ENCODE peak calls at places on chromosomes 11 and 22, in eight cellular contexts. One of them, this sample, is unnamed.

GRCh38 chr11:81987829-81988472 is 745.7 kb downstream of the FAM181B start:
- DNase-seq in pancreas: no peak
- DNase-seq in heart left ventricle: no peak
- DNase-seq in thoracic aorta: no peak
- DNase-seq in left lung: no peak
- DNase-seq in esophagus squamous epithelium: no peak
- DNase-seq in breast epithelium: no peak
- DNase-seq in A549: no peak
- DNase-seq in this sample: no peak

GRCh38 chr11:18912883-18913282 is 26.3 kb downstream of the MRGPRX1 start:
- DNase-seq in pancreas: no peak
- DNase-seq in heart left ventricle: no peak
- DNase-seq in thoracic aorta: no peak
- DNase-seq in left lung: no peak
- DNase-seq in esophagus squamous epithelium: no peak
- DNase-seq in breast epithelium: no peak
- DNase-seq in A549: no peak
- DNase-seq in this sample: no peak

GRCh38 chr11:64150481-64151239 is 15.3 kb downstream of the MACROD1 start:
- DNase-seq in pancreas: peak; percentile 95
- DNase-seq in heart left ventricle: peak; percentile 69
- DNase-seq in thoracic aorta: no peak
- DNase-seq in left lung: no peak
- DNase-seq in esophagus squamous epithelium: no peak
- DNase-seq in breast epithelium: no peak
- DNase-seq in A549: no peak
- DNase-seq in this sample: no peak

GRCh38 chr11:48210052-48210451 is 6.6 kb upstream of the OR4B1 start:
- DNase-seq in pancreas: no peak
- DNase-seq in heart left ventricle: no peak
- DNase-seq in thoracic aorta: no peak
- DNase-seq in left lung: no peak
- DNase-seq in esophagus squamous epithelium: no peak
- DNase-seq in breast epithelium: no peak
- DNase-seq in A549: peak; percentile 8
- DNase-seq in this sample: no peak

GRCh38 chr11:87712802-87713202 is 462.4 kb downstream of the RAB38 start:
- DNase-seq in pancreas: no peak
- DNase-seq in heart left ventricle: no peak
- DNase-seq in thoracic aorta: no peak
- DNase-seq in left lung: no peak
- DNase-seq in esophagus squamous epithelium: no peak
- DNase-seq in breast epithelium: no peak
- DNase-seq in A549: no peak
- DNase-seq in this sample: no peak

GRCh38 chr11:38221295-38221694 is 1623.3 kb upstream of the RAG2 start:
- DNase-seq in pancreas: no peak
- DNase-seq in heart left ventricle: no peak
- DNase-seq in thoracic aorta: no peak
- DNase-seq in left lung: no peak
- DNase-seq in esophagus squamous epithelium: no peak
- DNase-seq in breast epithelium: no peak
- DNase-seq in A549: no peak
- DNase-seq in this sample: no peak

GRCh38 chr11:69293087-69293486 is 868 bp upstream of the MYEOV start:
- DNase-seq in pancreas: no peak
- DNase-seq in heart left ventricle: no peak
- DNase-seq in thoracic aorta: no peak
- DNase-seq in left lung: peak; percentile 73
- DNase-seq in esophagus squamous epithelium: no peak
- DNase-seq in breast epithelium: no peak
- DNase-seq in A549: no peak
- DNase-seq in this sample: peak; percentile 76

GRCh38 chr11:64742940-64743590 is 877 bp downstream of the RASGRP2 start:
- DNase-seq in pancreas: peak; percentile 86
- DNase-seq in heart left ventricle: peak; percentile 86
- DNase-seq in thoracic aorta: no peak
- DNase-seq in left lung: peak; percentile 81
- DNase-seq in esophagus squamous epithelium: no peak
- DNase-seq in breast epithelium: no peak
- DNase-seq in A549: peak; percentile 92
- DNase-seq in this sample: peak; percentile 92

GRCh38 chr11:4647795-4648194 is 4.0 kb downstream of the OR51E1 start:
- DNase-seq in pancreas: no peak
- DNase-seq in heart left ventricle: no peak
- DNase-seq in thoracic aorta: no peak
- DNase-seq in left lung: no peak
- DNase-seq in esophagus squamous epithelium: no peak
- DNase-seq in breast epithelium: no peak
- DNase-seq in A549: no peak
- DNase-seq in this sample: no peak

GRCh38 chr11:102226702-102227101 is 90.6 kb upstream of the BIRC3 start:
- DNase-seq in pancreas: no peak
- DNase-seq in heart left ventricle: no peak
- DNase-seq in thoracic aorta: no peak
- DNase-seq in left lung: no peak
- DNase-seq in esophagus squamous epithelium: no peak
- DNase-seq in breast epithelium: no peak
- DNase-seq in A549: no peak
- DNase-seq in this sample: no peak

GRCh38 chr22:40487663-40488249 is 117.4 kb downstream of the SGSM3 start:
- DNase-seq in pancreas: no peak
- DNase-seq in heart left ventricle: no peak
- DNase-seq in thoracic aorta: no peak
- DNase-seq in left lung: no peak
- DNase-seq in esophagus squamous epithelium: no peak
- DNase-seq in breast epithelium: no peak
- DNase-seq in A549: peak; percentile 28
- DNase-seq in this sample: no peak

GRCh38 chr11:9802291-9802861 is 138.5 kb downstream of the SWAP70 start:
- DNase-seq in pancreas: no peak
- DNase-seq in heart left ventricle: no peak
- DNase-seq in thoracic aorta: no peak
- DNase-seq in left lung: no peak
- DNase-seq in esophagus squamous epithelium: no peak
- DNase-seq in breast epithelium: no peak
- DNase-seq in A549: no peak
- DNase-seq in this sample: no peak

GRCh38 chr11:95453616-95454118 is 222.7 kb upstream of the SESN3 start:
- DNase-seq in pancreas: peak; percentile 71
- DNase-seq in heart left ventricle: peak; percentile 52
- DNase-seq in thoracic aorta: peak; percentile 33
- DNase-seq in left lung: no peak
- DNase-seq in esophagus squamous epithelium: no peak
- DNase-seq in breast epithelium: peak; percentile 65
- DNase-seq in A549: no peak
- DNase-seq in this sample: peak; percentile 75

GRCh38 chr11:124081496-124081895 is 33.8 kb upstream of the VWA5A start:
- DNase-seq in pancreas: no peak
- DNase-seq in heart left ventricle: no peak
- DNase-seq in thoracic aorta: no peak
- DNase-seq in left lung: no peak
- DNase-seq in esophagus squamous epithelium: no peak
- DNase-seq in breast epithelium: no peak
- DNase-seq in A549: no peak
- DNase-seq in this sample: no peak

GRCh38 chr11:12842933-12843636 is 166.0 kb upstream of the RASSF10 start:
- DNase-seq in pancreas: no peak
- DNase-seq in heart left ventricle: no peak
- DNase-seq in thoracic aorta: no peak
- DNase-seq in left lung: no peak
- DNase-seq in esophagus squamous epithelium: no peak
- DNase-seq in breast epithelium: no peak
- DNase-seq in A549: no peak
- DNase-seq in this sample: no peak
- H3K27ac ChIP-seq in pancreas: peak overlapping the region; percentile 25
- H3K27ac ChIP-seq in heart left ventricle: no peak overlapping the region
- H3K27ac ChIP-seq in thoracic aorta: no peak overlapping the region
- H3K27ac ChIP-seq in left lung: no peak overlapping the region
- H3K27ac ChIP-seq in esophagus squamous epithelium: peak overlapping the region; percentile 57
- H3K27ac ChIP-seq in breast epithelium: peak overlapping the region; percentile 62
- H3K27ac ChIP-seq in A549: no peak overlapping the region
- H3K27ac ChIP-seq in this sample: no peak overlapping the region

DNA sequence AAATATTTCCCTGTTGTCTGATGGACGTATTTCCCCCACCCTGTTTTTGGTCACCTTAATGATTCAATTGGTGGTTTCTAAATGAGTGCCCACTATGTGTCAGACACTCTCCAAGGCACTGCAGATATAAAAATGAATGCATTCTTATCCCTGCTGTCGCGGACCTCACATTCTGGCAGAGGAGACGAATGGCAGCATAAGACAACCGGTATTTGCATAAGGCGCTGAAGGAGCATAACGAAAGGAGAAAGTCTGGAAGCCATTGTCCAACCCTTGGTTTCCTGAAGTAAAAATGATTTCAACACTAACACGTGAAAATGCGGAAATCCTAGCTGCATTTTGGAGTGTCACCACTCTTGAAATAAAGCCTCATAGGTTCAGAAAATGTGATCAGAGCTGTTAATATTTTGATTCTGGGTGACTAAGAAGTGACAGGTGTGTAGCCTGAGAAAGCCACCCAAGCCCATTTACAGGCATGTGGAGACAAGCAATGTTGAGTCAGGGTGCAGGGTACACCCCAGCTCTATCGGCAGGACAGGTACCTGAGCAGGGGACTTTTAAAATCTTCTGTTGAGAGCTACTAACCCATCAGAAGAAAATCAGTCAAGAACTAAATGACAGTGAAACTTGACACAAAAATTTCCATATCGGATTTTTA is 10.1 kb upstream of the GAB2 start:
- DNase-seq in pancreas: no peak
- DNase-seq in heart left ventricle: no peak
- DNase-seq in thoracic aorta: no peak
- DNase-seq in left lung: no peak
- DNase-seq in esophagus squamous epithelium: no peak
- DNase-seq in breast epithelium: no peak
- DNase-seq in A549: no peak
- DNase-seq in this sample: no peak
- H3K27ac ChIP-seq in pancreas: no peak overlapping the region
- H3K27ac ChIP-seq in heart left ventricle: no peak overlapping the region
- H3K27ac ChIP-seq in thoracic aorta: no peak overlapping the region
- H3K27ac ChIP-seq in left lung: no peak overlapping the region
- H3K27ac ChIP-seq in esophagus squamous epithelium: peak overlapping the region; percentile 28
- H3K27ac ChIP-seq in breast epithelium: no peak overlapping the region
- H3K27ac ChIP-seq in A549: no peak overlapping the region
- H3K27ac ChIP-seq in this sample: peak overlapping the region; percentile 14

GRCh38 chr11:16982809-16983208 is 31.4 kb downstream of the PLEKHA7 start:
- DNase-seq in pancreas: no peak
- DNase-seq in heart left ventricle: no peak
- DNase-seq in thoracic aorta: no peak
- DNase-seq in left lung: no peak
- DNase-seq in esophagus squamous epithelium: no peak
- DNase-seq in breast epithelium: no peak
- DNase-seq in A549: no peak
- DNase-seq in this sample: no peak
- H3K27ac ChIP-seq in pancreas: peak overlapping the region; percentile 83
- H3K27ac ChIP-seq in heart left ventricle: no peak overlapping the region
- H3K27ac ChIP-seq in thoracic aorta: no peak overlapping the region
- H3K27ac ChIP-seq in left lung: no peak overlapping the region
- H3K27ac ChIP-seq in esophagus squamous epithelium: peak overlapping the region; percentile 59
- H3K27ac ChIP-seq in breast epithelium: peak overlapping the region; percentile 96
- H3K27ac ChIP-seq in A549: no peak overlapping the region
- H3K27ac ChIP-seq in this sample: no peak overlapping the region

GRCh38 chr11:43644626-43645299 is 35.8 kb upstream of the HSD17B12 start:
- DNase-seq in pancreas: no peak
- DNase-seq in heart left ventricle: no peak
- DNase-seq in thoracic aorta: no peak
- DNase-seq in left lung: no peak
- DNase-seq in esophagus squamous epithelium: no peak
- DNase-seq in breast epithelium: no peak
- DNase-seq in A549: no peak
- DNase-seq in this sample: no peak
- H3K27ac ChIP-seq in pancreas: no peak overlapping the region
- H3K27ac ChIP-seq in heart left ventricle: peak overlapping the region; percentile 75
- H3K27ac ChIP-seq in thoracic aorta: peak overlapping the region; percentile 43
- H3K27ac ChIP-seq in left lung: no peak overlapping the region
- H3K27ac ChIP-seq in esophagus squamous epithelium: peak overlapping the region; percentile 88
- H3K27ac ChIP-seq in breast epithelium: no peak overlapping the region
- H3K27ac ChIP-seq in A549: peak overlapping the region; percentile 71
- H3K27ac ChIP-seq in this sample: peak overlapping the region; percentile 82

DNA sequence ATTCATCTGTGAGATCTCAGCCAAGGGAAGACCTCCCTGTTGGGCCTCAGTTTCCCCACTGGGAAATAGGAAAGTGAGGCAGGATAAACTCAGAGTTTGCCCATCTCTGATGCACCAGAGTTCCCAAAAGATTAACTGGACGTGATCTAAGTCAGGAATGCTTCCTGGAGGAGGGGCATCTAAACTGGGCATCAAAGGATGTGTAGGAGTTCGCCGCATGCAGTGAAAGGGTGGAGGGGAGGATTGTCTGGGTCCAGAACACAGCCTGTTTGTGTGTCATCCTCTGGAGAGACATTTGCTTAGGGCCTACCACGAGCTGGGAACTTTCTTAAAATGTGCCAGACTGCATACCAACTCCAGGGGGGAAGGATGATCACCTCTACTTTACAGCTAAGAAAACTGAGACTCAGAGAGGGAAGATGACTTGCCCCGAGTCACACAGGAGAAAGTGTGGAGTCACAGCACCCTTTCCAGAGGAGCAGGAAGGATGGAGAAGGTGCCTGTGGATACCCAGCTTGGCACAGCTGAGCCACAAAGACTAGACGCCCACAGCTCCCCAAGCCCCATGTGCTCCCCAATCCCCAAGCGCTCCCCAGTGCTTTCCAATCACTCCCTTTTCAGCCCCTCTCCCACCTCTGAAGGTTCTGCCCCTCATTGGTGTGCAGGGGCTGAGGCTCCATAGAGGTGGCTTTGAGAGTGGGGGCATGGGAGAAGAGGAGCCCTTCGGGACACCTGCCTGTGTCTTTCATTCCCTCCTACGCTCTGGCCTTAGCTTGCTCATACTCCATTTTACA is 50.1 kb downstream of the MN1 start:
- DNase-seq in pancreas: no peak
- DNase-seq in heart left ventricle: no peak
- DNase-seq in thoracic aorta: no peak
- DNase-seq in left lung: no peak
- DNase-seq in esophagus squamous epithelium: no peak
- DNase-seq in breast epithelium: no peak
- DNase-seq in A549: no peak
- DNase-seq in this sample: peak; percentile 36
- H3K27ac ChIP-seq in pancreas: no peak overlapping the region
- H3K27ac ChIP-seq in heart left ventricle: no peak overlapping the region
- H3K27ac ChIP-seq in thoracic aorta: peak overlapping the region; percentile 86
- H3K27ac ChIP-seq in left lung: no peak overlapping the region
- H3K27ac ChIP-seq in esophagus squamous epithelium: peak overlapping the region; percentile 66
- H3K27ac ChIP-seq in breast epithelium: no peak overlapping the region
- H3K27ac ChIP-seq in A549: no peak overlapping the region
- H3K27ac ChIP-seq in this sample: no peak overlapping the region

DNA sequence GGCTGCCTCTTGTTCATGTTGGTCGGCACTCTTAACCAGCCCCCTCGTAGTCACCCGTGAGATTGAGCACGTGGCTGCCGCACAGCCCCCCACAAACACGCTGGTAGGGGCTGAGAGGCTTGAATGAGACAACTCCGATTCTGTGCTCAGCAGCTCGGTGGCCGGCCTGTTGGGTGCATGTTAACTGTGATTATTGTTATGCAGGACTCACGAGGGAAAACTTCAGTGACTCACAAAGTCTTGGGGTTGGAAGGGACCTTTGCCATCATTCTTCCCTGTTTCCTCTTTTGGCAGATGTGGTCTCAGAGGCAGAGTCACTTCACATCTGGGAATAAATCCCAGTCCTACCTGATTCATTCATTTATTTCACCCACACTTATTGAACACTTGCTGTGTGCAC is 75.2 kb downstream of the ADAMTS15 start:
- DNase-seq in pancreas: no peak
- DNase-seq in heart left ventricle: no peak
- DNase-seq in thoracic aorta: no peak
- DNase-seq in left lung: no peak
- DNase-seq in esophagus squamous epithelium: no peak
- DNase-seq in breast epithelium: no peak
- DNase-seq in A549: no peak
- DNase-seq in this sample: no peak
- H3K27ac ChIP-seq in pancreas: no peak overlapping the region
- H3K27ac ChIP-seq in heart left ventricle: peak overlapping the region; percentile 76
- H3K27ac ChIP-seq in thoracic aorta: peak overlapping the region; percentile 77
- H3K27ac ChIP-seq in left lung: no peak overlapping the region
- H3K27ac ChIP-seq in esophagus squamous epithelium: peak overlapping the region; percentile 77
- H3K27ac ChIP-seq in breast epithelium: peak overlapping the region; percentile 78
- H3K27ac ChIP-seq in A549: peak overlapping the region; percentile 78
- H3K27ac ChIP-seq in this sample: peak overlapping the region; percentile 80

This sample was measured in upper lobe of right lung.